ENCODE peak calls at places on chromosomes 13 and 19, in eight cellular contexts. S, Y, J, T, N, L, G and D are unnamed samples.

GRCh38 chr13:27860743-27861142 is 59.1 kb upstream of the PDX1 start:
- DNase-seq in S (no peak), Y (no peak), J (no peak), T (no peak), N (no peak), L (no peak), G (peak; percentile 34), D (no peak)

GRCh38 chr13:110915874-110916670 is 1.2 kb upstream of the ANKRD10 start:
- DNase-seq in S (no peak), Y (no peak), J (peak; percentile 51), T (no peak), N (no peak), L (peak; percentile 89), G (no peak), D (no peak)

GRCh38 chr13:52454459-52454824 is 836 bp upstream of the CKAP2 start:
- DNase-seq in S (no peak), Y (no peak), J (peak; percentile 75), T (no peak), N (peak; percentile 45), L (peak; percentile 6), G (peak; percentile 32), D (peak; percentile 53)

GRCh38 chr13:75968103-75968838 is 332.1 kb downstream of the LMO7 start:
- DNase-seq in S (no peak), Y (no peak), J (peak; percentile 61), T (no peak), N (no peak), L (peak; percentile 44), G (no peak), D (no peak)

GRCh38 chr13:32475403-32475802 is 47.5 kb upstream of the N4BP2L1 start:
- DNase-seq in S (no peak), Y (no peak), J (no peak), T (no peak), N (no peak), L (no peak), G (peak; percentile 7), D (no peak)

GRCh38 chr13:24693862-24694471 is 13.8 kb downstream of the ATP12A start:
- DNase-seq in S (no peak), Y (no peak), J (no peak), T (no peak), N (peak; percentile 49), L (peak; percentile 62), G (peak; percentile 86), D (peak; percentile 36)

GRCh38 chr19:41437944-41438574 is 1.7 kb downstream of the DMAC2 start:
- DNase-seq in S (no peak), Y (no peak), J (no peak), T (no peak), N (no peak), L (no peak), G (no peak), D (no peak)

GRCh38 chr13:114043421-114044053 is 69.7 kb upstream of the C13orf46 start:
- DNase-seq in S (peak; percentile 79), Y (no peak), J (peak; percentile 19), T (peak; percentile 81), N (no peak), L (peak; percentile 98), G (no peak), D (peak; percentile 67)

GRCh38 chr19:33461256-33462111 is 60.1 kb downstream of the PEPD start:
- DNase-seq in S (peak; percentile 56), Y (no peak), J (no peak), T (no peak), N (no peak), L (no peak), G (no peak), D (no peak)

GRCh38 chr19:12939292-12939606 is 840 bp downstream of the CALR start:
- DNase-seq in S (no peak), Y (no peak), J (no peak), T (no peak), N (no peak), L (peak; percentile 49), G (peak; percentile 31), D (peak; percentile 28)

GRCh38 chr13:46962286-46962941 is 65.6 kb upstream of the HTR2A start:
- DNase-seq in S (no peak), Y (no peak), J (peak; percentile 37), T (no peak), N (no peak), L (peak; percentile 41), G (peak; percentile 50), D (no peak)

GRCh38 chr13:90436697-90437096 is 910.8 kb upstream of the MIR17HG start:
- DNase-seq in S (no peak), Y (no peak), J (no peak), T (no peak), N (no peak), L (no peak), G (no peak), D (no peak)

GRCh38 chr13:44050450-44051063 is 170.9 kb downstream of the LACC1 start:
- DNase-seq in S (no peak), Y (no peak), J (no peak), T (no peak), N (no peak), L (peak; percentile 50), G (no peak), D (no peak)

GRCh38 chr19:6788896-6789295 is 16.4 kb downstream of the VAV1 start:
- DNase-seq in S (no peak), Y (no peak), J (no peak), T (no peak), N (no peak), L (no peak), G (no peak), D (no peak)

GRCh38 chr13:20197361-20197834 is 4.7 kb upstream of the GJB2 start:
- DNase-seq in S (no peak), Y (no peak), J (no peak), T (no peak), N (no peak), L (peak; percentile 59), G (peak; percentile 65), D (no peak)

GRCh38 chr13:24251525-24251924 is 57.9 kb upstream of the C1QTNF9 start:
- DNase-seq in S (no peak), Y (no peak), J (no peak), T (no peak), N (no peak), L (no peak), G (no peak), D (peak; percentile 37)

GRCh38 chr13:113723400-113724015 is 35.5 kb upstream of the TMEM255B start:
- DNase-seq in S (no peak), Y (no peak), J (no peak), T (no peak), N (no peak), L (no peak), G (no peak), D (no peak)

GRCh38 chr19:38303517-38304351 is at the start of gene C19orf33:
- DNase-seq in S (no peak), Y (no peak), J (peak; percentile 70), T (no peak), N (peak; percentile 92), L (no peak), G (no peak), D (peak; percentile 93)

GRCh38 chr19:40420766-40421467 is 4.9 kb downstream of the SERTAD1 start:
- DNase-seq in S (peak; percentile 97), Y (peak; percentile 96), J (peak; percentile 66), T (peak; percentile 97), N (peak; percentile 95), L (peak; percentile 94), G (peak; percentile 95), D (peak; percentile 96)

DNA sequence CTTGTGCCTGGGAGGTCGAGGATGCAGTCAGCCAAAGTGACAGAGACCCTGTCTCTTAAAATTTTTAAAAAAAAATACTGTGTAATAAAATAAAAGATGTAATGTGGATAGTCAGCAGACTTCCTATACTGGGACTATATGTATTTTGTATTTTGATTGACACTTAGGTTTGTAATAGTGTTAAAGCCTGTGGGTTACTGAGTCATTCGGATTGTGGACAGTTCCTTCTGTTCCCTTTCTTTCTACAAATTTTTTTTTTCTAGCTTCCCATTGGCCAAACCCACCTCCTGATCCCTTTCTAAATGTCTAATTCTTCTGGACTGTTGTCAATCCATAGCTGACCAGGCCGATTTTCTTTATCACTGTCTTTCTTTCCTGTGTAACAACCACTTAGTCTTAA is 108.0 kb downstream of the DNAJC3 start:
- DNase-seq in S (no peak), Y (no peak), J (peak; percentile 21), T (no peak), N (no peak), L (peak; percentile 73), G (no peak), D (no peak)
- H3K27ac ChIP-seq in S (peak overlapping the region; percentile 24), Y (no peak overlapping the region), J (no peak overlapping the region), T (no peak overlapping the region), N (no peak overlapping the region), L (peak overlapping the region; percentile 54), G (no peak overlapping the region), D (no peak overlapping the region)

DNA sequence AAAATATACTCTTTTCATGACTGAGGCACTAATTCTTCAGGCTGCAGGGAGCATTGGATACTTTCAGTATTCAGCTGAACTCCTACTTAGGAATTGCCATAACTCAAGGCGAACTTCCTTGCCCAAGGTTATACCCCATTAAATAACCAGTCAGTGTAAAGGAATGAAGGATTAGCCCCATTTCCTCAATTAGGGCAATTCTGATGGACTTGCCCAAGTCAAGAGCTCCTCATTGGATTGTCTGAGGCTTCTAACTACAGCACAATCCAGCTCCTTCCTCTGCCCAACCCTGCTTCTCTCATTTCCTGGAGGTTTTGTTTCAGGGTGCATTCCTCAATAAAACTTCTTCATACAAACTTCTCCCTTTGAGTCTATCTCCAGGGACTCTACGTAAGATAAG is 329.2 kb downstream of the LIG4 start:
- DNase-seq in S (no peak), Y (no peak), J (no peak), T (no peak), N (no peak), L (no peak), G (no peak), D (no peak)
- H3K27me3 ChIP-seq in S (no peaks in the 10 kb centered on the region), Y (no peaks in the 10 kb centered on the region), J (no peaks in the 10 kb centered on the region), T (no peaks in the 10 kb centered on the region), N (no peaks in the 10 kb centered on the region), L (no peaks in the 10 kb centered on the region), G (no peaks in the 10 kb centered on the region), D (no peaks in the 10 kb centered on the region)

DNA sequence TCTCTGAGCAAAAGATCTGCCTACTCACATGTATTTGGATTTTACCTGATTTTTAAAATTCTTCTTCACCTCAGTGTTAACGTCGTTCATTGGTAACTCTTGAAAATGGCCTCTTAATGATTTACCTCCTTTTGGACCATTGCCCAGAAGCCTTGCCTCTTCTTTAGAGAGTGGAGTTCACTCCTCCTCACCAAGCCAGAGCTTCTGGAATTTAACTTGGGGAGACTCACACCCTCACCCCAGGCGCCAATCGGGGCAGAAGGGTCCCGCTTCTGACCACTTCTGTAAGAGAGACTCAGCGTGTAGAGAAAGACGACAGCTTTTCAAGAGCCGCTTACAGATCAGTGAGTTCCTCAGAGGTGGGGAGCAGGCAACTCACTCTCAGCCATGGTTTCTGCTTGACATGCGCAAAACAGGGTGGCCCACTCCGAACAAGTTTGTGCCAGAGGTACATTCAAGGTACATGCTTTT is 2.7 kb downstream of the PNMA8C start:
- DNase-seq in S (no peak), Y (no peak), J (no peak), T (no peak), N (no peak), L (peak; percentile 62), G (peak; percentile 33), D (no peak)
- H3K27ac ChIP-seq in S (peak overlapping the region; percentile 59), Y (no peak overlapping the region), J (no peak overlapping the region), T (no peak overlapping the region), N (no peak overlapping the region), L (peak overlapping the region; percentile 96), G (no peak overlapping the region), D (no peak overlapping the region)

DNA sequence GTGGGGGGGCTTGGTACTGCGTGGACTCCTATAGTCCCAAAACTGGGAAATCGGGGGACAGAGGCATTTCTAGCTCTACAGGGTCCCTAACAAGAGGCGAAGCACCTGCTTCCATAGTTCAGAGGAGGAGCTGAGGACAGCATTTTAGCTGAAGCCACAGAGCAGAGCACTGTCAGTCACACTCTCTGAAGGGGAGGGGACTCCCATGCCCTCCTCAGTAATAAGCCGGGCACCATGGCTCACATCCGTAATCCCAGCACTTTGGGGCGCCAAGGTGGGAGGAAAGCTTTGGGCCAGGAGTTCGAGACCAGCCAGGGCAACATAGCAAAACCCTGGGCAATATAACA is 3.8 kb downstream of the NPAS1 start:
- DNase-seq in S (no peak), Y (no peak), J (no peak), T (no peak), N (no peak), L (no peak), G (no peak), D (no peak)
- H3K27me3 ChIP-seq in S (peaks cover 19% of the 10 kb centered on the region), Y (peaks cover 75% of the 10 kb centered on the region), J (peaks cover 82% of the 10 kb centered on the region), T (peaks cover 85% of the 10 kb centered on the region), N (peaks cover 64% of the 10 kb centered on the region), L (peaks cover 80% of the 10 kb centered on the region), G (peaks cover 85% of the 10 kb centered on the region), D (peaks cover 97% of the 10 kb centered on the region)